ENCODE peak calls at places on chromosome 12, in five cellular contexts. One of them, this sample, is unnamed.

GRCh38 chr12:130658106-130658505 is 58.0 kb downstream of the RIMBP2 start:
- DNase-seq in T47D: no peak
- DNase-seq in heart right ventricle: no peak
- DNase-seq in fibroblast of mammary gland: no peak
- DNase-seq in MCF 10A: no peak
- DNase-seq in this sample: no peak

GRCh38 chr12:45615268-45615667 is 114.2 kb upstream of the ARID2 start:
- DNase-seq in T47D: peak
- DNase-seq in heart right ventricle: no peak
- DNase-seq in fibroblast of mammary gland: peak
- DNase-seq in MCF 10A: peak
- DNase-seq in this sample: no peak

GRCh38 chr12:112294793-112295192 is 87.4 kb downstream of the HECTD4 start:
- DNase-seq in T47D: peak
- DNase-seq in heart right ventricle: no peak
- DNase-seq in fibroblast of mammary gland: peak
- DNase-seq in MCF 10A: peak
- DNase-seq in this sample: no peak

GRCh38 chr12:15783288-15783687 is 5.9 kb downstream of the EPS8 start:
- DNase-seq in T47D: no peak
- DNase-seq in heart right ventricle: no peak
- DNase-seq in fibroblast of mammary gland: no peak
- DNase-seq in MCF 10A: no peak
- DNase-seq in this sample: no peak

GRCh38 chr12:27790179-27790578 is 10.1 kb upstream of the MANSC4 start:
- DNase-seq in T47D: no peak
- DNase-seq in heart right ventricle: no peak
- DNase-seq in fibroblast of mammary gland: no peak
- DNase-seq in MCF 10A: no peak
- DNase-seq in this sample: no peak

GRCh38 chr12:42932937-42933336 is 343.4 kb upstream of the PRICKLE1 start:
- DNase-seq in T47D: no peak
- DNase-seq in heart right ventricle: no peak
- DNase-seq in fibroblast of mammary gland: no peak
- DNase-seq in MCF 10A: no peak
- DNase-seq in this sample: no peak

GRCh38 chr12:53786411-53786810 is 34.6 kb upstream of the CISTR start:
- DNase-seq in T47D: no peak
- DNase-seq in heart right ventricle: no peak
- DNase-seq in fibroblast of mammary gland: no peak
- DNase-seq in MCF 10A: no peak
- DNase-seq in this sample: no peak

GRCh38 chr12:50224026-50224692 is 57.0 kb upstream of the CERS5 start:
- DNase-seq in T47D: peak
- DNase-seq in heart right ventricle: no peak
- DNase-seq in fibroblast of mammary gland: no peak
- DNase-seq in MCF 10A: peak
- DNase-seq in this sample: no peak

GRCh38 chr12:108833757-108834472 is 23.5 kb downstream of the SSH1 start:
- DNase-seq in T47D: no peak
- DNase-seq in heart right ventricle: peak
- DNase-seq in fibroblast of mammary gland: peak
- DNase-seq in MCF 10A: peak
- DNase-seq in this sample: no peak

GRCh38 chr12:102197789-102198188 is at the start of gene PMCH:
- DNase-seq in T47D: no peak
- DNase-seq in heart right ventricle: no peak
- DNase-seq in fibroblast of mammary gland: peak
- DNase-seq in MCF 10A: peak
- DNase-seq in this sample: no peak

GRCh38 chr12:52561880-52562449 is 9.0 kb upstream of the KRT71 start:
- DNase-seq in T47D: peak
- DNase-seq in heart right ventricle: no peak
- DNase-seq in fibroblast of mammary gland: peak
- DNase-seq in MCF 10A: peak
- DNase-seq in this sample: no peak

GRCh38 chr12:113329022-113329790 is 5.7 kb downstream of the SLC8B1 start:
- DNase-seq in T47D: no peak
- DNase-seq in heart right ventricle: no peak
- DNase-seq in fibroblast of mammary gland: no peak
- DNase-seq in MCF 10A: no peak
- DNase-seq in this sample: no peak

GRCh38 chr12:119115296-119115905 is 63.3 kb upstream of the HSPB8 start:
- DNase-seq in T47D: peak
- DNase-seq in heart right ventricle: no peak
- DNase-seq in fibroblast of mammary gland: peak
- DNase-seq in MCF 10A: peak
- DNase-seq in this sample: no peak

GRCh38 chr12:24425601-24425970 is 476.1 kb upstream of the SOX5 start:
- DNase-seq in T47D: no peak
- DNase-seq in heart right ventricle: no peak
- DNase-seq in fibroblast of mammary gland: peak
- DNase-seq in MCF 10A: no peak
- DNase-seq in this sample: no peak

GRCh38 chr12:6691473-6691872 is 2.3 kb upstream of the ZNF384 start:
- DNase-seq in T47D: no peak
- DNase-seq in heart right ventricle: no peak
- DNase-seq in fibroblast of mammary gland: peak
- DNase-seq in MCF 10A: no peak
- DNase-seq in this sample: no peak

GRCh38 chr12:100986595-100987547 is 192.3 kb downstream of the ANO4 start:
- DNase-seq in T47D: no peak
- DNase-seq in heart right ventricle: no peak
- DNase-seq in fibroblast of mammary gland: peak
- DNase-seq in MCF 10A: no peak
- DNase-seq in this sample: no peak

GRCh38 chr12:1528791-1529190 is 65.6 kb downstream of the FBXL14 start:
- DNase-seq in T47D: no peak
- DNase-seq in heart right ventricle: no peak
- DNase-seq in fibroblast of mammary gland: no peak
- DNase-seq in MCF 10A: no peak
- DNase-seq in this sample: no peak

GRCh38 chr12:105223358-105223840 is 12.6 kb downstream of the APPL2 start:
- DNase-seq in T47D: no peak
- DNase-seq in heart right ventricle: no peak
- DNase-seq in fibroblast of mammary gland: peak
- DNase-seq in MCF 10A: no peak
- DNase-seq in this sample: no peak

GRCh38 chr12:48970702-48971334 is 717 bp downstream of the WNT10B start:
- DNase-seq in T47D: no peak
- DNase-seq in heart right ventricle: no peak
- DNase-seq in fibroblast of mammary gland: no peak
- DNase-seq in MCF 10A: no peak
- DNase-seq in this sample: no peak

GRCh38 chr12:67650127-67650495 is 1.6 kb downstream of the DYRK2 start:
- DNase-seq in T47D: no peak
- DNase-seq in heart right ventricle: peak
- DNase-seq in fibroblast of mammary gland: peak
- DNase-seq in MCF 10A: peak
- DNase-seq in this sample: peak

GRCh38 chr12:7241404-7242005 is 52.0 kb downstream of the PEX5 start:
- DNase-seq in T47D: no peak
- DNase-seq in heart right ventricle: no peak
- DNase-seq in fibroblast of mammary gland: peak
- DNase-seq in MCF 10A: peak
- DNase-seq in this sample: no peak

GRCh38 chr12:108205864-108206263 is 76.8 kb downstream of the WSCD2 start:
- DNase-seq in T47D: no peak
- DNase-seq in heart right ventricle: no peak
- DNase-seq in fibroblast of mammary gland: no peak
- DNase-seq in MCF 10A: no peak
- DNase-seq in this sample: no peak

GRCh38 chr12:53052419-53053222 is 2.8 kb downstream of the TNS2 start:
- DNase-seq in T47D: peak
- DNase-seq in heart right ventricle: peak
- DNase-seq in fibroblast of mammary gland: peak
- DNase-seq in MCF 10A: peak
- DNase-seq in this sample: peak

GRCh38 chr12:109047081-109047805 is 5.1 kb upstream of the USP30 start:
- DNase-seq in T47D: peak
- DNase-seq in heart right ventricle: no peak
- DNase-seq in fibroblast of mammary gland: peak
- DNase-seq in MCF 10A: no peak
- DNase-seq in this sample: no peak

GRCh38 chr12:56905852-56906251 is 28.4 kb downstream of the SDR9C7 start:
- DNase-seq in T47D: no peak
- DNase-seq in heart right ventricle: no peak
- DNase-seq in fibroblast of mammary gland: no peak
- DNase-seq in MCF 10A: no peak
- DNase-seq in this sample: no peak

GRCh38 chr12:108858399-108859074 is 1.2 kb upstream of the SSH1 start:
- DNase-seq in T47D: no peak
- DNase-seq in heart right ventricle: no peak
- DNase-seq in fibroblast of mammary gland: no peak
- DNase-seq in MCF 10A: no peak
- DNase-seq in this sample: peak

GRCh38 chr12:50772877-50773276 is 9.0 kb downstream of the ATF1 start:
- DNase-seq in T47D: no peak
- DNase-seq in heart right ventricle: no peak
- DNase-seq in fibroblast of mammary gland: no peak
- DNase-seq in MCF 10A: no peak
- DNase-seq in this sample: no peak

GRCh38 chr12:49777800-49778748 is 36.7 kb downstream of the TMBIM6 start:
- DNase-seq in T47D: peak
- DNase-seq in heart right ventricle: peak
- DNase-seq in fibroblast of mammary gland: peak
- DNase-seq in MCF 10A: peak
- DNase-seq in this sample: no peak

GRCh38 chr12:132214906-132215643 is 70.8 kb downstream of the NOC4L start:
- DNase-seq in T47D: peak
- DNase-seq in heart right ventricle: no peak
- DNase-seq in fibroblast of mammary gland: no peak
- DNase-seq in MCF 10A: no peak
- DNase-seq in this sample: no peak

GRCh38 chr12:109611223-109611622 is 37.6 kb downstream of the MVK start:
- DNase-seq in T47D: no peak
- DNase-seq in heart right ventricle: no peak
- DNase-seq in fibroblast of mammary gland: no peak
- DNase-seq in MCF 10A: no peak
- DNase-seq in this sample: no peak